ENCODE peak calls at places on chromosomes 6 and 20, in nine cellular contexts. T, E, A, P, C, L, U, F and N are unnamed samples.

GRCh38 chr20:3115190-3116107 is 30.9 kb upstream of the AVP start:
- DNase-seq in F (no peak), L (peak), C (peak), E (no peak), T (peak), A (no peak), P (peak), U (no peak), N (no peak)

GRCh38 chr6:11729083-11729482 is 49.5 kb downstream of the ADTRP start:
- DNase-seq in T (no peak), U (no peak), C (no peak), F (no peak), E (no peak), A (no peak), L (no peak), P (no peak), N (no peak)

GRCh38 chr6:137234505-137234863 is 15.3 kb upstream of the IFNGR1 start:
- DNase-seq in A (peak), C (no peak), P (no peak), T (no peak), F (no peak), E (no peak), U (no peak), L (no peak), N (no peak)

GRCh38 chr20:24584538-24585356 is 115.3 kb downstream of the SYNDIG1 start:
- DNase-seq in E (no peak), P (no peak), C (no peak), T (no peak), U (no peak), A (peak), L (no peak), F (no peak), N (peak)

GRCh38 chr6:154218336-154218735 is 138.3 kb downstream of the IPCEF1 start:
- DNase-seq in E (no peak), A (no peak), C (no peak), L (no peak), U (no peak), F (no peak), T (no peak), P (no peak), N (no peak)

GRCh38 chr20:14067631-14068030 is 72.3 kb downstream of the MACROD2 start:
- DNase-seq in C (no peak), F (no peak), E (no peak), T (no peak), L (no peak), A (no peak), U (no peak), P (peak), N (no peak)

GRCh38 chr6:119285908-119286625 is 63.5 kb downstream of the MAN1A1 start:
- DNase-seq in L (no peak), U (no peak), F (no peak), E (no peak), T (no peak), P (no peak), C (no peak), A (no peak), N (no peak)

GRCh38 chr20:47785900-47786762 is 850 bp upstream of the SULF2 start:
- DNase-seq in A (peak), F (peak), L (peak), C (peak), E (peak), T (peak), U (peak), P (peak), N (peak)

DNA sequence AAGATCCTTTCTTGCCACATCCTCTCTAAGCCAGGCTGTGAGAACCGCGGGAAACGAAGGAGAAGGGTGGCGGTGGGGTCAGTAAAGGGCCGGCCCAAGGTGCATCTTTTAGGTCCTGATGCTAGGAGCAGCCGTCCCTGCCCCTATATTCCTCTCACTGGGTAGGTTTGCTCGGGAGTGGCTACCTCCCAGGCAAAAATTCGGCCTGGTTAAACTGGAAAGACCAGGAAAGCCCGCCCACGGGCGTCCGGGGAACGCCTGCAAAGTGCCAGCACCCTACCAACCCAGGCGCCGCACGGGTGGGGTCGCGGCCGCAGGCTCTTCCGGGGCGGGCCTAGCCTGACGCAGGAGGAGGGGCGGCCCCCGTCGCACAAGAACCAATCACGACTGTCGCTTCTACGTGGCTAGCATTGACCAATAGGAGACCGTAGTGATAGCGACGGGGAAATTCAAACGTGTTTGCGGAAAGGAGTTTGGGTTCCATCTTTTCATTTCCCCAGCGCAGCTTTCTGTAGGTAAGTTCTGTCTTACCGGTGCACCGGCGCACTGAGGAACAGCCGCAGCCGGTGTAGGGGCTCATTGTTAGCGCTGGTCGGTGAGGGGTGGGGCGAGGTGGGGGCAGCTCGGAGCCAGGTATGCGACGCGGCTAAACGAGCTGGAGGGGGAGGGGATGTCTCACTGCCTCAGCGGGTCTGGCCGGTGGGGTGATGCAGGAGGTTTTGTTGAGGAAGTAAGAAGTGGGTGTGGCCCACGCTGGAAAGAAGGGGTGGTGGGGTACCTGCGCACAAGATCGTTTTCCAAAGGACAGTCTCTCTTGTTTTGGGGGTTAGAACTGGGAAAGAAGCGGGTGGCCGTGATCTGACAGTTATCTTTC is at the start of gene TTK:
- DNase-seq in L (peak), F (peak), P (peak), A (peak), C (peak), T (peak), E (peak), U (peak), N (peak)
- TF ChIP-seq POLR2A in L (peak), F (no peak), P (no peak), A (no peak), C (peak), T (peak), E (peak), U (no peak), N (no peak)

GRCh38 chr20:32158351-32158750 is 48.8 kb downstream of the TM9SF4 start:
- DNase-seq in E (peak), T (no peak), A (no peak), L (no peak), P (no peak), F (no peak), U (no peak), C (no peak), N (no peak)

GRCh38 chr20:32157611-32158010 is 48.1 kb downstream of the TM9SF4 start:
- DNase-seq in L (no peak), T (no peak), E (peak), F (no peak), U (no peak), P (no peak), C (no peak), A (no peak), N (no peak)

GRCh38 chr20:32160341-32160740 is 47.2 kb downstream of the PLAGL2 start:
- DNase-seq in C (no peak), U (no peak), P (no peak), L (no peak), F (no peak), A (no peak), T (no peak), E (no peak), N (no peak)

GRCh38 chr20:32159766-32160221 is 47.7 kb downstream of the PLAGL2 start:
- DNase-seq in T (no peak), E (no peak), P (no peak), C (no peak), A (no peak), L (no peak), F (no peak), U (no peak), N (no peak)

DNA sequence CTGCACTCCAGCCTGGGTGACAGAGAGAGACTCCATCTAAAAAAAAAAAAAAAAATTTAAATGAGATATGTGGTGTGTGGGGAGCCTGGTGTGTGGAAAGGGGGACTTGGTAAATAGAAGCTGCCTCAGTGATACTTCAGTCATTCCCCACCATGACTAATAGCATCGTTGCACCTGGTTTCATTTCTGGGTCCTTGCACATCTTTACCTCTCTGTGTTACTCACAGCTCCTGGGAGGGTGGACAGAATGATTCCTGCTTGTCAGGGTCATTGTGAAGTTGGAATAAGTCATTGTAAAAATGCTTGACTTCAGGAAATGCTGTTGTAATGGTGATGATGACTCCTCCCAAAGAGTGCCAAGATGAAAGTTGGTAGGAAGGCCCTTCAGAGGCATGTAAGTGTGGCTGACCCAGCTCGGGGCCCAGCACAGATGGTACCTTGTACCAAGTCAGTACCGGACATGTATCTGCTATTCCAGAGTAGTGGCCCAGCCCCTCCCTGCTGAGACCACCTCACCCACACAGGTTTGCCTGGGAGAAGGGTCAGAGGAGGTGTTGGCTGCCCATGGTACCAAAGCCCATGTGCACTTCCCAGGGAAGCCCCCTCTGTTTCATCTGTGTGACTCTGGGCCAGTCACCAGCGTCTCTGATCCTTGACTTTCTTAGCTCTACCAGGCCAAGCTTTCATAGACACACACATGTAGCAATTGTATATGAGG is 48.4 kb downstream of the PLAGL2 start:
- DNase-seq in U (no peak), T (no peak), F (no peak), A (no peak), P (no peak), C (no peak), E (no peak), L (no peak), N (no peak)
- H3K4me3 ChIP-seq in U (no peak), T (no peak), F (no peak), A (no peak), P (no peak), C (no peak), E (no peak), L (no peak), N (no peak)

GRCh38 chr20:62637521-62638054 is 4.7 kb upstream of the SLCO4A1 start:
- DNase-seq in T (no peak), C (no peak), F (no peak), L (no peak), E (no peak), A (no peak), U (no peak), P (no peak), N (no peak)

GRCh38 chr20:62639765-62640164 is 2.5 kb upstream of the SLCO4A1 start:
- DNase-seq in A (no peak), F (no peak), T (no peak), U (no peak), P (no peak), E (no peak), L (no peak), C (no peak), N (no peak)

GRCh38 chr20:62637110-62637509 is 5.2 kb upstream of the SLCO4A1 start:
- DNase-seq in E (no peak), P (no peak), L (no peak), C (no peak), T (no peak), A (no peak), F (no peak), U (no peak), N (no peak)

GRCh38 chr20:62638680-62639406 is 3.5 kb upstream of the SLCO4A1 start:
- DNase-seq in C (no peak), T (no peak), U (no peak), E (no peak), L (no peak), A (no peak), F (no peak), P (no peak), N (no peak)

GRCh38 chr20:62638055-62638570 is 4.2 kb upstream of the SLCO4A1 start:
- DNase-seq in T (no peak), P (no peak), A (no peak), L (no peak), C (no peak), U (no peak), F (no peak), E (no peak), N (no peak)
- TF ChIP-seq POLR2A in T (no peak), P (no peak), A (no peak), L (no peak), C (no peak), U (no peak), F (no peak), E (no peak), N (no peak)

GRCh38 chr20:62935968-62936585 is 1.9 kb upstream of the GID8 start:
- DNase-seq in F (no peak), C (no peak), T (no peak), A (no peak), L (no peak), P (no peak), U (no peak), E (peak), N (no peak)
- H3K4me3 ChIP-seq in F (peak), C (peak), T (no peak), A (peak), L (peak), P (peak), U (peak), E (peak), N (no peak)

DNA sequence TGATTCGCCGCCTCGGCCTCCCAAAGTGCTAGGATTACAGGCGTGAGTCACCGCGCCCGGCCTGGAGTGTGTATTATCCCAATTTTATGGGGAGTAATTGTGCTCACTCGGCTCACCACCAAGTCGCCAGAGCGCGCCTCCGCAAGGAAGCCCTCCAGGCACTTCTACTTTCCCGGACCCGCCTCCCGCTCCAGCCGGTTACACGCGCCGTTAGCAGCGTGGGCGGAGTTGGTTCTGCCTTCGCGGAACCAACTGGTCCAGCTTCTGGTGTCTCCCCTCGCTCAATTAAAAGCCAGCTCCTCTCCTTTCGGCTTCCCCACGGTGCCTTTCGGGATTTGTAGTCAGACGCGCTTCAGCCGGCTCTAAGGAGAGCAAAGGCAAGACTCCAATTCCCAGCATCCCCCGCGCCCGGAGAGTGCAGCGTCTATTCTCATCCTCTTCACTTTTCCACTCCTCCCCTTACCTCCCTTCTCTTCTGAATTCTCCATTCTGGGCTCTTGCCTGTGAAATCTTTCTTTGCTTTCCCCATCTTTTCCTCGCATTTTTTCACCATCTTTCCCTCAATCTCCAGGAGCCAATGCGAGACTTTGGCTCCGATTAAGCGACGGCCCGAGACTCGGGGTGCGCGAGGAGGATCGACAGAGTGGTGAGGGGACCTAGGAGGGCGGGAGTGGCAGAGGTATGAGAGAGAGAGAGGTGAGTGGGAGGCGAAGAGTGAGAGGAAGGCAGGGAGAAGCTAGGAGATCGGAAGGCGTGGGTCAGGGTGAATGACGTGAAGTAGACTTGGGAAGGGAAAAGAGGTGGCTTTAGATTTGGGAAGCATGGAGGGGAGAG is at the start of gene GTF2H4:
- DNase-seq in A (peak), L (peak), F (peak), U (peak), T (peak), P (peak), C (peak), E (peak), N (peak)
- TF ChIP-seq POLR2A in A (no peak), L (peak), F (no peak), U (no peak), T (no peak), P (no peak), C (no peak), E (peak), N (no peak)

DNA sequence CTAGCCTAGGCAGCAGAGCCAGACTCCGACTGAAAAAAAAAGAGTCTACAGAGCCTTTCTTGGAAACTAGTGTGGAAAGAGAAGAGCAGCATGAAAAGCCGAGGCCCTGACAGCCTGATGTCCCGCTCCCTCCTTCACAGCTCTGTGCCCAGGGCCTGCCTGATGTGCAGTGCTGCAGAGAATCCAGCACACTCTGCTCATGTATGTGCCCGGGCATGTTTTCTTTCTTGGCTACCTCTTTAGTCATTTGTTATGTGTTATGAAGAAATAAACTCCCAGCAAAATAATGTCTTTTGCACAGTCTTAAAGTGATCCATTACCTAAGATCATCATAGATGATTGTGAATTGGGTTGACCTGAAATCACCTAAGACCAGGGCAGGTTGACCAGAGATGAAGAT is 78.1 kb upstream of the EZR start:
- DNase-seq in P (no peak), C (no peak), F (no peak), E (no peak), A (no peak), T (no peak), L (no peak), U (no peak), N (peak)
- H3K4me3 ChIP-seq in P (no peak), C (no peak), F (no peak), E (no peak), A (no peak), T (no peak), L (no peak), U (no peak), N (no peak)